ENCODE peak calls at places on chromosomes 6 and 20, in four cellular contexts. One of them, this sample, is unnamed.

GRCh38 chr6:13494137-13494536 is 6.7 kb upstream of the GFOD1 start:
- DNase-seq in Panc1: no peak
- DNase-seq in stimulated activated naive CD8-positive, alpha-beta T cell treated with anti-CD3 and anti-CD28 coated beads, Interleukin-15, Interleukin-2, amounts not matched to agents 100 U/mL and 50 U/mL, for 24 hours: no peak
- DNase-seq in retinal pigment epithelial cell: no peak
- DNase-seq in this sample: no peak

GRCh38 chr20:17568972-17569471 is 853 bp upstream of the DSTN start:
- DNase-seq in Panc1: peak
- DNase-seq in stimulated activated naive CD8-positive, alpha-beta T cell treated with anti-CD3 and anti-CD28 coated beads, Interleukin-15, Interleukin-2, amounts not matched to agents 100 U/mL and 50 U/mL, for 24 hours: peak
- DNase-seq in retinal pigment epithelial cell: peak
- DNase-seq in this sample: peak

GRCh38 chr6:33377166-33377565 is 14.5 kb upstream of the KIFC1 start:
- DNase-seq in Panc1: no peak
- DNase-seq in stimulated activated naive CD8-positive, alpha-beta T cell treated with anti-CD3 and anti-CD28 coated beads, Interleukin-15, Interleukin-2, amounts not matched to agents 100 U/mL and 50 U/mL, for 24 hours: no peak
- DNase-seq in retinal pigment epithelial cell: no peak
- DNase-seq in this sample: no peak

GRCh38 chr6:56242343-56242742 is 5.0 kb downstream of the COL21A1 start:
- DNase-seq in Panc1: no peak
- DNase-seq in stimulated activated naive CD8-positive, alpha-beta T cell treated with anti-CD3 and anti-CD28 coated beads, Interleukin-15, Interleukin-2, amounts not matched to agents 100 U/mL and 50 U/mL, for 24 hours: no peak
- DNase-seq in retinal pigment epithelial cell: no peak
- DNase-seq in this sample: no peak

GRCh38 chr6:13760948-13761347 is 49.3 kb upstream of the RANBP9 start:
- DNase-seq in Panc1: no peak
- DNase-seq in stimulated activated naive CD8-positive, alpha-beta T cell treated with anti-CD3 and anti-CD28 coated beads, Interleukin-15, Interleukin-2, amounts not matched to agents 100 U/mL and 50 U/mL, for 24 hours: no peak
- DNase-seq in retinal pigment epithelial cell: no peak
- DNase-seq in this sample: no peak

GRCh38 chr6:32370510-32370909 is 1.2 kb downstream of the TSBP1 start:
- DNase-seq in Panc1: no peak
- DNase-seq in stimulated activated naive CD8-positive, alpha-beta T cell treated with anti-CD3 and anti-CD28 coated beads, Interleukin-15, Interleukin-2, amounts not matched to agents 100 U/mL and 50 U/mL, for 24 hours: no peak
- DNase-seq in retinal pigment epithelial cell: no peak
- DNase-seq in this sample: peak

GRCh38 chr6:157787080-157787479 is 36.0 kb upstream of the SNX9 start:
- DNase-seq in Panc1: no peak
- DNase-seq in stimulated activated naive CD8-positive, alpha-beta T cell treated with anti-CD3 and anti-CD28 coated beads, Interleukin-15, Interleukin-2, amounts not matched to agents 100 U/mL and 50 U/mL, for 24 hours: no peak
- DNase-seq in retinal pigment epithelial cell: no peak
- DNase-seq in this sample: no peak

GRCh38 chr20:57103146-57103800 is 163.2 kb downstream of the BMP7 start:
- DNase-seq in Panc1: no peak
- DNase-seq in stimulated activated naive CD8-positive, alpha-beta T cell treated with anti-CD3 and anti-CD28 coated beads, Interleukin-15, Interleukin-2, amounts not matched to agents 100 U/mL and 50 U/mL, for 24 hours: no peak
- DNase-seq in retinal pigment epithelial cell: peak
- DNase-seq in this sample: no peak

GRCh38 chr6:97864366-97864765 is 581.4 kb upstream of the MMS22L start:
- DNase-seq in Panc1: no peak
- DNase-seq in stimulated activated naive CD8-positive, alpha-beta T cell treated with anti-CD3 and anti-CD28 coated beads, Interleukin-15, Interleukin-2, amounts not matched to agents 100 U/mL and 50 U/mL, for 24 hours: no peak
- DNase-seq in retinal pigment epithelial cell: peak
- DNase-seq in this sample: no peak

GRCh38 chr6:161694995-161695394 is 421.1 kb upstream of the AGPAT4 start:
- DNase-seq in Panc1: peak
- DNase-seq in stimulated activated naive CD8-positive, alpha-beta T cell treated with anti-CD3 and anti-CD28 coated beads, Interleukin-15, Interleukin-2, amounts not matched to agents 100 U/mL and 50 U/mL, for 24 hours: no peak
- DNase-seq in retinal pigment epithelial cell: no peak
- DNase-seq in this sample: no peak

GRCh38 chr6:137332637-137333228 is 113.5 kb upstream of the IFNGR1 start:
- DNase-seq in Panc1: no peak
- DNase-seq in stimulated activated naive CD8-positive, alpha-beta T cell treated with anti-CD3 and anti-CD28 coated beads, Interleukin-15, Interleukin-2, amounts not matched to agents 100 U/mL and 50 U/mL, for 24 hours: no peak
- DNase-seq in retinal pigment epithelial cell: no peak
- DNase-seq in this sample: no peak

GRCh38 chr6:84554069-84554468 is 210.3 kb downstream of the TBX18 start:
- DNase-seq in Panc1: no peak
- DNase-seq in stimulated activated naive CD8-positive, alpha-beta T cell treated with anti-CD3 and anti-CD28 coated beads, Interleukin-15, Interleukin-2, amounts not matched to agents 100 U/mL and 50 U/mL, for 24 hours: no peak
- DNase-seq in retinal pigment epithelial cell: no peak
- DNase-seq in this sample: no peak

GRCh38 chr6:33742837-33743236 is 3.9 kb downstream of the IP6K3 start:
- DNase-seq in Panc1: no peak
- DNase-seq in stimulated activated naive CD8-positive, alpha-beta T cell treated with anti-CD3 and anti-CD28 coated beads, Interleukin-15, Interleukin-2, amounts not matched to agents 100 U/mL and 50 U/mL, for 24 hours: no peak
- DNase-seq in retinal pigment epithelial cell: no peak
- DNase-seq in this sample: no peak

GRCh38 chr6:148257810-148258209 is 84.8 kb upstream of the SASH1 start:
- DNase-seq in Panc1: no peak
- DNase-seq in stimulated activated naive CD8-positive, alpha-beta T cell treated with anti-CD3 and anti-CD28 coated beads, Interleukin-15, Interleukin-2, amounts not matched to agents 100 U/mL and 50 U/mL, for 24 hours: no peak
- DNase-seq in retinal pigment epithelial cell: no peak
- DNase-seq in this sample: no peak

GRCh38 chr20:64077094-64077493 is 2.2 kb downstream of the RGS19 start:
- DNase-seq in Panc1: no peak
- DNase-seq in stimulated activated naive CD8-positive, alpha-beta T cell treated with anti-CD3 and anti-CD28 coated beads, Interleukin-15, Interleukin-2, amounts not matched to agents 100 U/mL and 50 U/mL, for 24 hours: peak
- DNase-seq in retinal pigment epithelial cell: no peak
- DNase-seq in this sample: no peak